ENCODE peak calls at places on chromosomes 6 and 20, in four cellular contexts. K is activated CD4-positive, alpha-beta T cell treated with anti-CD3 and anti-CD28 coated beads for 36 hours; X is AG04450; B is ovary. Q is an unnamed sample.

GRCh38 chr6:51289041-51289440 is 470.4 kb downstream of the TFAP2B start:
- DNase-seq in K (no peak), X (no peak), B (no peak), Q (no peak)

GRCh38 chr6:121664199-121664598 is 228.8 kb downstream of the GJA1 start:
- DNase-seq in K (no peak), X (no peak), B (no peak), Q (no peak)

GRCh38 chr6:12286381-12287132 is 3.6 kb upstream of the EDN1 start:
- DNase-seq in K (no peak), X (no peak), B (no peak), Q (peak)

GRCh38 chr20:63351811-63352591 is 9.1 kb downstream of the CHRNA4 start:
- DNase-seq in K (no peak), X (no peak), B (peak), Q (no peak)

GRCh38 chr20:56776345-56776744 is 147.2 kb downstream of the TFAP2C start:
- DNase-seq in K (no peak), X (no peak), B (no peak), Q (no peak)

GRCh38 chr6:147040041-147040440 is 164.2 kb upstream of the STXBP5 start:
- DNase-seq in K (no peak), X (no peak), B (no peak), Q (no peak)

GRCh38 chr6:46677314-46677654 is 10.4 kb upstream of the TDRD6 start:
- DNase-seq in K (no peak), X (no peak), B (no peak), Q (peak)

GRCh38 chr6:15322781-15323536 is 77.1 kb downstream of the JARID2 start:
- DNase-seq in K (peak), X (no peak), B (no peak), Q (no peak)

GRCh38 chr20:61778485-61778863 is 287.2 kb downstream of the TAF4 start:
- DNase-seq in K (no peak), X (no peak), B (no peak), Q (no peak)

GRCh38 chr6:96907498-96907897 is 9.8 kb upstream of the NDUFAF4 start:
- DNase-seq in K (peak), X (no peak), B (no peak), Q (no peak)

GRCh38 chr20:44908987-44909871 is 631 bp upstream of the PABPC1L start:
- DNase-seq in K (no peak), X (no peak), B (no peak), Q (no peak)

GRCh38 chr6:143215363-143215762 is 154.7 kb downstream of the AIG1 start:
- DNase-seq in K (no peak), X (no peak), B (no peak), Q (no peak)

GRCh38 chr20:15917333-15917732 is 655.9 kb downstream of the KIF16B start:
- DNase-seq in K (no peak), X (no peak), B (no peak), Q (no peak)

GRCh38 chr6:105648276-105648675 is 245.4 kb upstream of the PREP start:
- DNase-seq in K (peak), X (no peak), B (no peak), Q (no peak)

GRCh38 chr6:41120058-41120457 is 34.1 kb downstream of the TREML1 start:
- DNase-seq in K (no peak), X (no peak), B (no peak), Q (no peak)

GRCh38 chr20:24912397-24913075 is 36.5 kb upstream of the CST7 start:
- DNase-seq in K (no peak), X (no peak), B (no peak), Q (no peak)

GRCh38 chr20:57590485-57591288 is 29.5 kb downstream of the ZBP1 start:
- DNase-seq in K (no peak), X (no peak), B (no peak), Q (no peak)

GRCh38 chr20:47280228-47280627 is 76.3 kb downstream of the ZMYND8 start:
- DNase-seq in K (no peak), X (no peak), B (no peak), Q (no peak)

GRCh38 chr6:128144320-128144719 is 243.5 kb upstream of the THEMIS start:
- DNase-seq in K (no peak), X (no peak), B (no peak), Q (no peak)

GRCh38 chr6:134145786-134146185 is 93.4 kb upstream of the SLC2A12 start:
- DNase-seq in K (no peak), X (no peak), B (no peak), Q (no peak)

GRCh38 chr6:24766685-24767462 is 7.9 kb upstream of the GMNN start:
- DNase-seq in K (no peak), X (no peak), B (no peak), Q (peak)

GRCh38 chr20:38230957-38231785 is 29.4 kb downstream of the KIAA1755 start:
- DNase-seq in K (no peak), X (no peak), B (no peak), Q (no peak)

GRCh38 chr6:149137594-149137993 is 179.9 kb upstream of the TAB2 start:
- DNase-seq in K (no peak), X (no peak), B (no peak), Q (no peak)

GRCh38 chr6:87230801-87231200 is 75.4 kb downstream of the ZNF292 start:
- DNase-seq in K (no peak), X (no peak), B (no peak), Q (no peak)

GRCh38 chr6:148723484-148723883 is 23.3 kb upstream of the UST start:
- DNase-seq in K (no peak), X (peak), B (no peak), Q (no peak)

GRCh38 chr6:26121141-26122004 is 34.1 kb downstream of the HFE start:
- DNase-seq in K (no peak), X (no peak), B (no peak), Q (no peak)

GRCh38 chr6:105994522-105995402 is 91.4 kb upstream of the PRDM1 start:
- DNase-seq in K (peak), X (no peak), B (peak), Q (no peak)

GRCh38 chr6:2857185-2857579 is 15.5 kb upstream of the SERPINB1 start:
- DNase-seq in K (no peak), X (no peak), B (no peak), Q (no peak)

GRCh38 chr6:52995913-52996685 is 1.0 kb upstream of the GSTA4 start:
- DNase-seq in K (peak), X (peak), B (peak), Q (no peak)

GRCh38 chr6:42195415-42195814 is 659 bp upstream of the GUCA1B start:
- DNase-seq in K (no peak), X (no peak), B (no peak), Q (no peak)

GRCh38 chr6:165117121-165117520 is 192.3 kb downstream of the C6orf118 start:
- DNase-seq in K (no peak), X (no peak), B (no peak), Q (no peak)

GRCh38 chr20:2659547-2659946 is 4.5 kb downstream of the IDH3B start:
- DNase-seq in K (no peak), X (no peak), B (no peak), Q (no peak)

GRCh38 chr20:62496525-62497218 is 20.9 kb upstream of the GATA5 start:
- DNase-seq in K (peak), X (no peak), B (no peak), Q (no peak)

GRCh38 chr6:25962368-25963127 is at the start of gene TRIM38:
- DNase-seq in K (peak), X (peak), B (peak), Q (peak)

GRCh38 chr6:26490576-26490964 is 9.5 kb upstream of the BTN1A1 start:
- DNase-seq in K (no peak), X (no peak), B (no peak), Q (no peak)

GRCh38 chr20:45352729-45353128 is 4.5 kb upstream of the SDC4 start:
- DNase-seq in K (no peak), X (no peak), B (no peak), Q (no peak)

GRCh38 chr20:53920647-53921245 is 149.6 kb downstream of the BCAS1 start:
- DNase-seq in K (no peak), X (no peak), B (no peak), Q (no peak)